ENCODE peak calls at places on chromosomes 13 and 19, in ten cellular contexts. Y, B, M, I, C, Q, F, G, O and W are unnamed samples.

GRCh38 chr13:79392882-79393563 is 13.0 kb downstream of the RBM26 start:
- DNase-seq in Y (no peak), B (no peak), M (no peak), I (no peak), C (no peak), Q (no peak), F (peak), G (no peak), O (no peak), W (no peak)

GRCh38 chr19:10981496-10981895 is 20.7 kb downstream of the SMARCA4 start:
- DNase-seq in Y (no peak), B (no peak), M (no peak), I (no peak), C (no peak), Q (peak), F (peak), G (no peak), O (no peak), W (no peak)

GRCh38 chr13:24671367-24672117 is 8.7 kb upstream of the ATP12A start:
- DNase-seq in Y (no peak), B (peak), M (no peak), I (no peak), C (no peak), Q (peak), F (peak), G (no peak), O (no peak), W (peak)

GRCh38 chr19:6551607-6552450 is 21.0 kb downstream of the TNFSF9 start:
- DNase-seq in Y (no peak), B (peak), M (no peak), I (no peak), C (no peak), Q (no peak), F (no peak), G (peak), O (peak), W (no peak)

GRCh38 chr19:7494416-7495098 is 5.7 kb upstream of the PEX11G start:
- DNase-seq in Y (peak), B (no peak), M (no peak), I (no peak), C (peak), Q (peak), F (peak), G (no peak), O (no peak), W (peak)

GRCh38 chr19:17127671-17128070 is 52.1 kb downstream of the MYO9B start:
- DNase-seq in Y (no peak), B (no peak), M (no peak), I (no peak), C (no peak), Q (no peak), F (no peak), G (no peak), O (no peak), W (no peak)

GRCh38 chr13:113989585-113990300 is 15.9 kb upstream of the C13orf46 start:
- DNase-seq in Y (no peak), B (no peak), M (no peak), I (no peak), C (no peak), Q (no peak), F (no peak), G (no peak), O (no peak), W (no peak)

GRCh38 chr19:38778733-38779132 is 5.4 kb upstream of the LGALS7 start:
- DNase-seq in Y (no peak), B (no peak), M (no peak), I (no peak), C (no peak), Q (no peak), F (no peak), G (no peak), O (no peak), W (no peak)

GRCh38 chr13:44050450-44051063 is 170.9 kb downstream of the LACC1 start:
- DNase-seq in Y (no peak), B (no peak), M (no peak), I (no peak), C (no peak), Q (no peak), F (peak), G (no peak), O (no peak), W (no peak)

GRCh38 chr19:36207605-36208252 is 6.7 kb downstream of the ZNF565 start:
- DNase-seq in Y (no peak), B (no peak), M (no peak), I (no peak), C (no peak), Q (no peak), F (no peak), G (no peak), O (no peak), W (no peak)

GRCh38 chr19:49151339-49152217 is 3.6 kb downstream of the HRC start:
- DNase-seq in Y (no peak), B (peak), M (peak), I (no peak), C (no peak), Q (peak), F (peak), G (no peak), O (peak), W (no peak)

GRCh38 chr19:13718733-13719132 is 45.6 kb upstream of the MRI1 start:
- DNase-seq in Y (peak), B (peak), M (no peak), I (no peak), C (peak), Q (peak), F (peak), G (no peak), O (no peak), W (peak)

GRCh38 chr13:75132800-75133695 is 348.9 kb downstream of the TBC1D4 start:
- DNase-seq in Y (no peak), B (no peak), M (no peak), I (no peak), C (no peak), Q (no peak), F (no peak), G (no peak), O (no peak), W (no peak)

GRCh38 chr19:41407271-41407670 is 9.7 kb downstream of the BCKDHA start:
- DNase-seq in Y (no peak), B (no peak), M (no peak), I (no peak), C (no peak), Q (no peak), F (no peak), G (no peak), O (no peak), W (no peak)

GRCh38 chr19:47542030-47542475 is 27.2 kb upstream of the NAPA start:
- DNase-seq in Y (no peak), B (no peak), M (no peak), I (no peak), C (no peak), Q (peak), F (peak), G (no peak), O (no peak), W (no peak)